ENCODE peak calls at places on chromosomes 16 and 17, in six cellular contexts. B is foreskin fibroblast, R is AG10803, K is AG04450, Q is fibroblast of the aortic adventitia, O is aorta. V is an unnamed sample.

GRCh38 chr17:60525347-60525623 is 757 bp downstream of the APPBP2 start:
- DNase-seq in B (no peak), R (no peak), K (no peak), Q (peak), O (no peak), V (no peak)

GRCh38 chr17:50267074-50267841 is 7.0 kb upstream of the TMEM92 start:
- DNase-seq in Q (peak), R (peak), O (peak), K (no peak), B (peak), V (peak)

GRCh38 chr17:80761421-80761871 is 216.8 kb downstream of the RPTOR start:
- DNase-seq in Q (peak), O (no peak), B (peak), K (no peak), R (peak), V (no peak)

GRCh38 chr17:49375544-49375943 is 13.5 kb upstream of the ZNF652 start:
- DNase-seq in O (no peak), R (no peak), B (no peak), K (no peak), Q (no peak), V (no peak)

GRCh38 chr16:21590287-21590686 is 9.1 kb upstream of the METTL9 start:
- DNase-seq in K (no peak), B (no peak), Q (no peak), R (no peak), O (no peak), V (no peak)

GRCh38 chr17:76562734-76563148 is 22.9 kb downstream of the PRCD start:
- DNase-seq in O (no peak), Q (peak), R (peak), K (peak), B (peak), V (peak)

GRCh38 chr17:72931163-72931562 is 161.3 kb downstream of the SLC39A11 start:
- DNase-seq in Q (no peak), B (no peak), R (no peak), O (no peak), K (no peak), V (no peak)

GRCh38 chr16:86319871-86320270 is 190.5 kb upstream of the FOXF1 start:
- DNase-seq in Q (peak), K (no peak), R (peak), B (no peak), O (no peak), V (no peak)

GRCh38 chr17:48228720-48229119 is 121.2 kb downstream of the SNX11 start:
- DNase-seq in B (no peak), R (no peak), O (no peak), K (no peak), Q (no peak), V (no peak)

GRCh38 chr16:1296688-1297412 is 12.6 kb upstream of the UBE2I start:
- DNase-seq in Q (peak), B (peak), R (peak), K (no peak), O (no peak), V (peak)

GRCh38 chr17:44878627-44879221 is 20.5 kb downstream of the EFTUD2 start:
- DNase-seq in Q (peak), O (no peak), K (no peak), R (peak), B (peak), V (no peak)

GRCh38 chr17:44916781-44917241 is 1.5 kb upstream of the GFAP start:
- DNase-seq in O (peak), K (no peak), Q (peak), R (peak), B (peak), V (peak)

GRCh38 chr16:29891525-29892457 is 7.6 kb downstream of the SEZ6L2 start:
- DNase-seq in B (no peak), Q (no peak), O (no peak), R (no peak), K (no peak), V (no peak)

GRCh38 chr17:77579131-77579530 is 379.4 kb upstream of the TNRC6C start:
- DNase-seq in B (no peak), O (peak), K (no peak), Q (no peak), R (no peak), V (no peak)

GRCh38 chr17:32142857-32143524 is 689 bp downstream of the RHOT1 start:
- DNase-seq in B (peak), R (peak), K (peak), Q (peak), O (no peak), V (peak)

GRCh38 chr17:180380-181212 is 854 bp downstream of the DOC2B start:
- DNase-seq in Q (no peak), O (no peak), B (no peak), K (no peak), R (no peak), V (no peak)

GRCh38 chr16:83781-84615 is 6.0 kb downstream of the MPG start:
- DNase-seq in R (no peak), K (no peak), B (no peak), Q (peak), O (no peak), V (peak)

GRCh38 chr17:65229596-65229995 is 92.4 kb downstream of the RGS9 start:
- DNase-seq in K (no peak), Q (no peak), B (no peak), O (no peak), R (no peak), V (no peak)

GRCh38 chr16:66036775-66037715 is 329.4 kb upstream of the CDH5 start:
- DNase-seq in B (peak), O (no peak), Q (peak), R (peak), K (no peak), V (peak)

GRCh38 chr16:84175351-84176081 is 11.3 kb downstream of the TAF1C start:
- DNase-seq in K (peak), R (peak), B (peak), O (no peak), Q (peak), V (peak)

GRCh38 chr16:30184430-30185140 is 1.2 kb downstream of the CORO1A start:
- DNase-seq in Q (no peak), K (no peak), B (no peak), O (peak), R (no peak), V (no peak)

GRCh38 chr17:2020721-2021120 is 4.4 kb downstream of the RTN4RL1 start:
- DNase-seq in B (no peak), Q (no peak), K (no peak), O (no peak), R (no peak), V (no peak)

GRCh38 chr16:69927056-69927757 is 23.9 kb upstream of the CLEC18A start:
- DNase-seq in O (peak), B (no peak), R (peak), K (no peak), Q (peak), V (peak)

GRCh38 chr16:81810361-81810760 is 31.3 kb downstream of the PLCG2 start:
- DNase-seq in O (no peak), B (no peak), Q (no peak), K (no peak), R (no peak), V (no peak)

GRCh38 chr16:637081-638018 is 1.2 kb upstream of the METTL26 start:
- DNase-seq in K (peak), R (peak), Q (peak), B (peak), O (peak), V (peak)

GRCh38 chr17:9006175-9006767 is 15.0 kb upstream of the NTN1 start:
- DNase-seq in R (no peak), Q (no peak), K (no peak), O (no peak), B (no peak), V (no peak)

GRCh38 chr16:74304164-74304834 is 7.7 kb downstream of the PSMD7 start:
- DNase-seq in R (no peak), O (no peak), B (no peak), Q (no peak), K (no peak), V (no peak)

GRCh38 chr17:57588086-57588485 is 157.0 kb downstream of the CCDC182 start:
- DNase-seq in Q (no peak), K (no peak), O (no peak), B (no peak), R (no peak), V (no peak)

GRCh38 chr17:78374631-78375274 is 3.7 kb upstream of the PGS1 start:
- DNase-seq in R (peak), O (no peak), K (no peak), B (no peak), Q (peak), V (peak)

GRCh38 chr16:67648088-67648763 is 3.3 kb downstream of the CARMIL2 start:
- DNase-seq in Q (no peak), R (no peak), K (no peak), B (no peak), O (peak), V (no peak)

GRCh38 chr16:89811321-89811720 is 5.1 kb downstream of the FANCA start:
- DNase-seq in R (no peak), O (no peak), B (no peak), Q (no peak), K (no peak), V (no peak)

GRCh38 chr16:4586297-4586696 is 28.4 kb downstream of the UBALD1 start:
- DNase-seq in B (no peak), O (no peak), Q (no peak), R (no peak), K (no peak), V (no peak)

GRCh38 chr17:76752006-76752405 is 14.1 kb downstream of the MFSD11 start:
- DNase-seq in Q (no peak), O (no peak), R (no peak), B (no peak), K (no peak), V (no peak)

GRCh38 chr17:57607553-57608120 is 137.5 kb downstream of the CCDC182 start:
- DNase-seq in K (no peak), B (no peak), R (no peak), Q (no peak), O (peak), V (peak)

GRCh38 chr16:80931985-80932720 is 74.5 kb downstream of the CMC2 start:
- DNase-seq in Q (peak), O (peak), B (peak), K (no peak), R (peak), V (peak)

GRCh38 chr17:2396568-2397246 is 4.2 kb downstream of the MNT start:
- DNase-seq in R (peak), K (peak), Q (peak), O (peak), B (peak), V (peak)

GRCh38 chr17:4808378-4808767 is 1.4 kb downstream of the PLD2 start:
- DNase-seq in R (no peak), O (peak), K (no peak), Q (peak), B (no peak), V (peak)

GRCh38 chr17:36859701-36860100 is 77.6 kb upstream of the LHX1 start:
- DNase-seq in K (no peak), B (no peak), Q (no peak), O (no peak), R (no peak), V (no peak)

GRCh38 chr16:21283521-21284289 is 5.6 kb upstream of the CRYM start:
- DNase-seq in K (no peak), R (no peak), Q (peak), B (peak), O (peak), V (peak)

GRCh38 chr16:88778541-88779065 is 6.4 kb downstream of the PIEZO1 start:
- DNase-seq in R (no peak), O (no peak), B (no peak), K (no peak), Q (no peak), V (no peak)
- H3K4me3 ChIP-seq in R (no peak), O (no peak), B (no peak), K (no peak), Q (no peak), V (no peak)

DNA sequence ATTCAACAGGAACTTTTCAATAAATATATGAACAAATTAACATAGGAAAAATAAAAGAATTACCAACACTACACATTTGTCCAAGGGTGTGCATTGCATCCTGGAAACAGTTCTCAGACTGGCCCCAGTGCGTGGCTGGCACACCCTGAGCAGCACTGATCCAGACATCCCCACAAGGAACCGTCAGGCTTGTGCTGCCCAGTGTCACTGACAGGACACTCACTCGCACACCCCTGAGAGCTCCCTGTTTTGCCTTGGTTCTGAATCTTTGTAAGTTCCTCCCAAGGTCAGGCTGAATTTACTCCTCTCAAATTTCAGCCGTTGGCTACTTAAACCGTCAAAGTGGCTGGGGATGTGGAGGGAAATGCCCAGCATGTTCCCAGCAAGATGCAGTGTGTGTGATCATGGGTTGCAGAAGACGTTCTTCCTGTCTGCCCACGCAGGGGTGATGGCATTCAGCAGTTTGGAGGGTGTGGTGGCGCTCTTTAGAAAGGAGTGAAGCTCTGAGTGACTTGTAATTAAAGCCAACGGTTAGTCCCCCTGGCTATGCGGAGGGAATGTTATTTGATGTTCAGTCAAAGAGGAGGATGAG is 1.7 kb downstream of the MT2A start:
- DNase-seq in R (peak), O (peak), Q (peak), K (no peak), B (peak), V (peak)
- H3K4me3 ChIP-seq in R (peak), O (no peak), Q (peak), K (peak), B (peak), V (peak)

DNA sequence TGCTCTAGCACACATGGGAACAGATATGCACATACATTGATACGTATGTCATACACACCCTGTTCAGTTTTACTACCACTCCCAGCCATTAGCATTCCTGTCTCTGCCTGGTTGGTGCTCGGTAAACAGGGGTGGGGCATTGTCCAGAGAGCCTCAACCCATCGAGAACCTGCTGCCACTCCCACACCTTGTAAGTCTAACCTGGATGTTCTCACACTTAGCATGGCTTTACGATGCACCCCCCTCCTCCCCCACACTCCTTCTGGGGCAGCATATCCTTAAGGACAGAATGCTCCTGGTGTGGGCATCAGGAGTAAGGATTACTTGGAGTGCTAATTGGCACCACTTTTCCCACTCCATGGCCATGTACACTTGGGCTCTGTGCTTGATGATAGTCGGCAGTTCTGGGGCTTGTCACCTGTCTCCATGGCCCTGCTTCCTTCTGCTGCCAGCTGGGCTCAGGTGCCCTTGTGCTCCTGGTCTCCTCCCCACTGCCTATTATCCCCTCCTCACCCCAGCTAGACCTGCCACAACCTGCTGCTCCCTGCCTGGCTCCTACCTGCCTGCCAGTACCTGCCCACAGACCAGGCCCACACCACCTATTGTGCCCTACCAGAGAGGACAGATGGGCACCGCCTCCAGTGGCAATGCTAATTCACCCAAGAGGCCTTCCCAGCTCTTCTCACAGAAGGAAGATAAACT is 710 bp upstream of the RAPGEFL1 start:
- DNase-seq in O (no peak), K (no peak), R (no peak), B (no peak), Q (no peak), V (no peak)
- H3K4me3 ChIP-seq in O (no peak), K (peak), R (no peak), B (no peak), Q (no peak), V (no peak)

GRCh38 chr16:49560018-49560830 is 186.6 kb downstream of the C16orf78 start:
- DNase-seq in O (peak), K (no peak), R (no peak), Q (peak), B (no peak), V (no peak)
- H3K4me3 ChIP-seq in O (no peak), K (no peak), R (no peak), Q (peak), B (no peak), V (no peak)